ENCODE peak calls at places on chromosomes 6 and 20, in five cellular contexts. W is NCI-H2171 treated with DMSO at 0.1 percent for 48 hours; F is GM23248; V is HFFc6; Q is stimulated activated CD4-positive, alpha-beta T cell treated with anti-CD3 and anti-CD28 coated beads, Interleukin-4, amount 100 ng/mL, for 48 hours. L is an unnamed sample.

GRCh38 chr6:111683749-111684267 is 78.1 kb upstream of the TRAF3IP2 start:
- DNase-seq in W (no peak), F (peak; percentile 91), Q (no peak), V (no peak), L (peak; percentile 62)

GRCh38 chr6:34867484-34867883 is 20.4 kb downstream of the TAF11 start:
- DNase-seq in F (no peak), W (no peak), Q (no peak), V (peak; percentile 1), L (no peak)

GRCh38 chr6:7727150-7727950 is 1.5 kb downstream of the BMP6 start:
- DNase-seq in W (peak; percentile 20), V (no peak), F (peak; percentile 53), Q (no peak), L (no peak)

GRCh38 chr20:50695144-50695872 is 4.0 kb upstream of the RIPOR3 start:
- DNase-seq in Q (no peak), V (no peak), W (no peak), F (peak; percentile 96), L (no peak)

GRCh38 chr6:27096834-27097511 is 150.5 kb upstream of the PRSS16 start:
- DNase-seq in F (peak; percentile 63), Q (peak; percentile 58), V (peak; percentile 90), W (peak; percentile 3), L (peak; percentile 6)

GRCh38 chr20:46695888-46696287 is 6.6 kb upstream of the TP53RK start:
- DNase-seq in V (peak; percentile 58), W (no peak), F (peak; percentile 60), Q (no peak), L (no peak)

GRCh38 chr6:46032112-46032998 is 16.7 kb upstream of the CLIC5 start:
- DNase-seq in F (no peak), Q (no peak), W (no peak), V (no peak), L (no peak)

GRCh38 chr20:14284443-14284842 is 53.0 kb downstream of the FLRT3 start:
- DNase-seq in F (no peak), V (no peak), W (no peak), Q (no peak), L (no peak)

GRCh38 chr6:107809966-107810365 is 14.1 kb downstream of the SCML4 start:
- DNase-seq in W (no peak), V (no peak), Q (no peak), F (no peak), L (no peak)

GRCh38 chr6:17413313-17413750 is 19.9 kb downstream of the CAP2 start:
- DNase-seq in V (peak; percentile 76), W (no peak), Q (no peak), F (peak; percentile 75), L (no peak)

GRCh38 chr6:37668251-37668650 is 29.4 kb downstream of the MDGA1 start:
- DNase-seq in W (no peak), F (peak; percentile 28), V (peak; percentile 20), Q (no peak), L (no peak)

GRCh38 chr6:111589366-111589765 is 16.3 kb downstream of the TRAF3IP2 start:
- DNase-seq in W (no peak), Q (no peak), F (peak; percentile 96), V (peak; percentile 79), L (peak; percentile 76)

GRCh38 chr20:53842301-53843099 is 227.9 kb downstream of the BCAS1 start:
- DNase-seq in Q (no peak), W (no peak), F (no peak), V (no peak), L (no peak)

GRCh38 chr20:40274912-40275654 is 414.0 kb downstream of the MAFB start:
- DNase-seq in Q (no peak), F (no peak), W (no peak), V (no peak), L (no peak)

GRCh38 chr6:161215193-161215592 is 58.7 kb downstream of the AGPAT4 start:
- DNase-seq in Q (no peak), W (no peak), V (peak; percentile 82), F (peak; percentile 95), L (peak; percentile 98)

GRCh38 chr6:37696841-37697735 is 595 bp downstream of the MDGA1 start:
- DNase-seq in F (peak; percentile 61), W (peak; percentile 50), Q (no peak), V (no peak), L (no peak)

GRCh38 chr20:23988561-23988960 is at the start of gene GGTLC1:
- DNase-seq in V (no peak), W (no peak), Q (no peak), F (no peak), L (no peak)

GRCh38 chr20:18567739-18568091 is 483 bp downstream of the SMIM26 start:
- DNase-seq in V (no peak), Q (no peak), F (peak; percentile 57), W (no peak), L (no peak)

GRCh38 chr20:43388267-43389081 is 69.2 kb upstream of the SRSF6 start:
- DNase-seq in F (peak; percentile 96), Q (no peak), W (no peak), V (no peak), L (no peak)

GRCh38 chr6:69884231-69884630 is 17.9 kb downstream of the COL19A1 start:
- DNase-seq in Q (no peak), F (no peak), W (no peak), V (no peak), L (no peak)

GRCh38 chr6:73691512-73691911 is 4.5 kb upstream of the CD109 start:
- DNase-seq in F (peak; percentile 24), Q (no peak), V (peak; percentile 4), W (no peak), L (no peak)

GRCh38 chr6:158047120-158047518 is 65.5 kb downstream of the SYNJ2 start:
- DNase-seq in V (peak; percentile 82), Q (peak; percentile 57), F (peak; percentile 84), W (no peak), L (no peak)

GRCh38 chr6:41573268-41573667 is 27.1 kb downstream of the FOXP4 start:
- DNase-seq in V (no peak), F (no peak), W (no peak), Q (no peak), L (no peak)

GRCh38 chr20:37725165-37725564 is 31.3 kb downstream of the CTNNBL1 start:
- DNase-seq in Q (no peak), F (no peak), W (no peak), V (no peak), L (no peak)

GRCh38 chr6:34161857-34162515 is 16.1 kb upstream of the GRM4 start:
- DNase-seq in W (no peak), F (no peak), V (no peak), Q (no peak), L (no peak)

GRCh38 chr6:150296890-150297289 is 71.9 kb upstream of the IYD start:
- DNase-seq in F (no peak), V (no peak), Q (no peak), W (no peak), L (no peak)

GRCh38 chr6:162379762-162380409 is 347.7 kb downstream of the PRKN start:
- DNase-seq in V (no peak), Q (no peak), F (no peak), W (no peak), L (peak; percentile 11)

GRCh38 chr6:36724514-36725385 is 27.1 kb downstream of the RAB44 start:
- DNase-seq in F (peak; percentile 75), V (peak; percentile 56), Q (peak; percentile 64), W (peak; percentile 61), L (peak; percentile 9)

GRCh38 chr6:45946352-45946751 is 69.3 kb downstream of the CLIC5 start:
- DNase-seq in Q (no peak), V (peak; percentile 71), W (no peak), F (peak; percentile 95), L (peak; percentile 14)

GRCh38 chr6:160881409-160881808 is 110.2 kb upstream of the MAP3K4 start:
- DNase-seq in V (no peak), W (peak; percentile 18), Q (no peak), F (peak; percentile 36), L (no peak)

GRCh38 chr20:17558154-17558940 is 11.5 kb upstream of the DSTN start:
- DNase-seq in Q (peak; percentile 5), V (peak; percentile 91), F (peak; percentile 94), W (no peak), L (no peak)

GRCh38 chr20:16596991-16597390 is 23.7 kb upstream of the KIF16B start:
- DNase-seq in W (no peak), F (no peak), V (no peak), Q (no peak), L (no peak)

GRCh38 chr6:144585217-144585814 is 300.2 kb downstream of the UTRN start:
- DNase-seq in F (peak; percentile 65), Q (no peak), W (peak; percentile 68), V (peak; percentile 50), L (no peak)

GRCh38 chr20:15916623-15917022 is 656.6 kb downstream of the KIF16B start:
- DNase-seq in Q (no peak), V (no peak), F (no peak), W (no peak), L (no peak)

GRCh38 chr6:107458687-107459282 is 579 bp downstream of the PDSS2 start:
- DNase-seq in F (peak; percentile 58), Q (peak; percentile 8), V (peak; percentile 21), W (peak; percentile 60), L (no peak)

GRCh38 chr6:89843070-89843469 is 13.4 kb downstream of the CASP8AP2 start:
- DNase-seq in V (peak; percentile 16), W (no peak), F (peak; percentile 67), Q (no peak), L (no peak)

GRCh38 chr6:100023798-100024197 is 29.8 kb upstream of the MCHR2 start:
- DNase-seq in Q (no peak), F (no peak), V (no peak), W (no peak), L (no peak)

GRCh38 chr6:100344761-100345160 is 120.0 kb downstream of the SIM1 start:
- DNase-seq in W (no peak), V (peak; percentile 86), Q (no peak), F (peak; percentile 90), L (no peak)